ENCODE peak calls at places on chromosomes 13 and 19, in seven cellular contexts. T is pons, Q is GM13976, B is bronchial epithelial cell, X is GM12864, D is activated T-cell treated with anti-CD3 and anti-CD28 coated beads for 1 hour, Z is fibroblast of mammary gland. H is an unnamed sample.

GRCh38 chr13:46817081-46817480 is 20.1 kb upstream of the ESD start:
- DNase-seq in X (no peak), D (no peak), Q (no peak), T (no peak), B (peak), Z (peak), H (no peak)

GRCh38 chr19:18279516-18280246 is 1.7 kb downstream of the JUND start:
- DNase-seq in D (peak), Q (peak), Z (peak), B (peak), X (peak), T (peak), H (peak)

GRCh38 chr13:71870036-71870435 is 3.0 kb upstream of the DACH1 start:
- DNase-seq in T (no peak), Q (no peak), X (no peak), D (no peak), B (no peak), Z (no peak), H (no peak)

GRCh38 chr13:70755411-70755810 is 647.2 kb upstream of the KLHL1 start:
- DNase-seq in T (no peak), Z (no peak), D (no peak), B (no peak), Q (no peak), X (no peak), H (no peak)

GRCh38 chr13:48578516-48579166 is 45.8 kb upstream of the RCBTB2 start:
- DNase-seq in T (no peak), B (peak), Z (no peak), X (no peak), Q (no peak), D (no peak), H (peak)

GRCh38 chr19:11673608-11674041 is 65.1 kb downstream of the ZNF823 start:
- DNase-seq in B (peak), D (no peak), T (peak), Z (peak), X (no peak), Q (peak), H (no peak)

GRCh38 chr19:17794731-17795494 is at the start of gene B3GNT3:
- DNase-seq in Q (no peak), B (peak), D (no peak), T (no peak), Z (no peak), X (no peak), H (no peak)

GRCh38 chr13:43551897-43552456 is 234.8 kb downstream of the ENOX1 start:
- DNase-seq in B (no peak), Z (no peak), X (no peak), D (no peak), Q (no peak), T (no peak), H (peak)

GRCh38 chr19:45638930-45639729 is at the start of gene EML2:
- DNase-seq in Q (peak), D (peak), X (no peak), Z (no peak), T (no peak), B (peak), H (peak)

GRCh38 chr19:43782311-43782660 is 1.5 kb upstream of the KCNN4 start:
- DNase-seq in B (no peak), T (no peak), X (no peak), D (no peak), Q (no peak), Z (no peak), H (no peak)

H was measured in GM12865.